ENCODE peak calls at places on chromosomes 7 and 10, in ten cellular contexts. F is stimulated activated CD4-positive, alpha-beta T cell treated with anti-CD3 and anti-CD28 coated beads, Interleukin-12 subunit alpha, Interleukin-12 subunit beta, amount 100 ng/mL, for 4 hours; C is ecto neural progenitor cell; Q is activated effector memory CD4-positive, alpha-beta T cell treated with anti-CD3 and anti-CD28 coated beads, Interleukin-2, amount 50 U/mL, for 16 hours; T is spleen; V is NCI-H774; I is CD4-positive, alpha-beta T cell; G is aorta; P is iris pigment epithelial cell; X is frontal cortex. H is an unnamed sample.

GRCh38 chr7:94449151-94449725 is 54.5 kb downstream of the COL1A2 start:
- DNase-seq in T (no peak), P (no peak), C (no peak), X (peak), F (no peak), G (no peak), V (no peak), Q (no peak), I (no peak), H (no peak)

GRCh38 chr10:114380060-114380459 is 24.2 kb downstream of the AFAP1L2 start:
- DNase-seq in C (no peak), P (no peak), Q (no peak), V (no peak), I (no peak), G (no peak), T (no peak), X (no peak), F (no peak), H (no peak)

GRCh38 chr7:135195968-135196629 is 15.2 kb downstream of the WDR91 start:
- DNase-seq in F (no peak), I (no peak), T (peak), X (no peak), C (no peak), P (no peak), G (no peak), V (no peak), Q (no peak), H (no peak)

GRCh38 chr7:69439636-69440325 is 158.5 kb upstream of the AUTS2 start:
- DNase-seq in Q (no peak), G (no peak), P (no peak), V (no peak), T (no peak), I (no peak), F (no peak), C (no peak), X (no peak), H (no peak)

GRCh38 chr7:128166603-128167315 is 74.3 kb upstream of the LEP start:
- DNase-seq in I (no peak), V (peak), G (no peak), P (peak), X (peak), F (peak), Q (peak), C (peak), T (no peak), H (no peak)

GRCh38 chr7:44327981-44328380 is 2.6 kb upstream of the CAMK2B start:
- DNase-seq in F (no peak), Q (no peak), I (no peak), X (no peak), P (no peak), V (no peak), T (no peak), G (no peak), C (no peak), H (no peak)

GRCh38 chr10:112701528-112702295 is 248.3 kb upstream of the TCF7L2 start:
- DNase-seq in Q (no peak), I (no peak), V (no peak), F (no peak), T (no peak), C (no peak), P (no peak), G (no peak), X (no peak), H (no peak)

GRCh38 chr7:2631924-2632716 is at the start of gene TTYH3:
- DNase-seq in G (no peak), F (no peak), T (peak), Q (no peak), I (no peak), X (no peak), V (no peak), C (peak), P (no peak), H (no peak)